ENCODE peak calls at places on chromosomes 4 and X, in seven cellular contexts. B is uterus, K is esophagus squamous epithelium, X is endothelial cell of umbilical vein, T is testis, V is transverse colon, D is IMR-90. M is an unnamed sample.
A peak's percentile ranks its signal among the peaks of the same experiment; 100 is the strongest.

GRCh38 chrX:131778269-131779218 is 234.7 kb downstream of the OR13H1 start:
- DNase-seq in B (peak; percentile 75), K (peak; percentile 7), X (no peak), T (no peak), V (peak; percentile 79), D (peak; percentile 76), M (no peak)

GRCh38 chr4:188433916-188434315 is 294.7 kb downstream of the TRIML1 start:
- DNase-seq in B (no peak), K (no peak), X (no peak), T (no peak), V (no peak), D (peak; percentile 60), M (no peak)

GRCh38 chr4:3317011-3317655 is 24.3 kb downstream of the RGS12 start:
- DNase-seq in B (no peak), K (no peak), X (no peak), T (no peak), V (no peak), D (no peak), M (no peak)

GRCh38 chr4:3439391-3439790 is 2.4 kb upstream of the HGFAC start:
- DNase-seq in B (no peak), K (no peak), X (no peak), T (no peak), V (no peak), D (no peak), M (no peak)

GRCh38 chrX:55488559-55489314 is 911 bp downstream of the USP51 start:
- DNase-seq in B (peak; percentile 73), K (peak; percentile 1), X (peak; percentile 73), T (peak; percentile 80), V (peak; percentile 60), D (peak; percentile 8), M (peak; percentile 82)

GRCh38 chr4:140931904-140932303 is 175.7 kb upstream of the TBC1D9 start:
- DNase-seq in B (no peak), K (no peak), X (no peak), T (no peak), V (no peak), D (no peak), M (no peak)

GRCh38 chr4:74449571-74450297 is 4.8 kb downstream of the AREG start:
- DNase-seq in B (no peak), K (no peak), X (no peak), T (no peak), V (no peak), D (peak; percentile 10), M (no peak)

GRCh38 chrX:13851996-13852695 is 35.3 kb upstream of the GPM6B start:
- DNase-seq in B (no peak), K (no peak), X (no peak), T (no peak), V (no peak), D (no peak), M (no peak)

GRCh38 chr4:156946508-156947197 is 24.9 kb downstream of the PDGFC start:
- DNase-seq in B (peak; percentile 27), K (no peak), X (peak; percentile 89), T (no peak), V (no peak), D (peak; percentile 99), M (no peak)

GRCh38 chrX:1316527-1316926 is 20.1 kb upstream of the IL3RA start:
- DNase-seq in B (no peak), K (peak; percentile 10), X (no peak), T (peak; percentile 60), V (peak; percentile 40), D (no peak), M (no peak)

GRCh38 chr4:140523370-140523856 is 555 bp upstream of the ELMOD2 start:
- DNase-seq in B (no peak), K (no peak), X (no peak), T (no peak), V (no peak), D (no peak), M (no peak)

GRCh38 chr4:40466789-40467188 is 131.7 kb downstream of the CHRNA9 start:
- DNase-seq in B (no peak), K (no peak), X (no peak), T (no peak), V (no peak), D (no peak), M (no peak)

GRCh38 chr4:183576701-183577100 is 71.8 kb downstream of the ING2 start:
- DNase-seq in B (no peak), K (no peak), X (no peak), T (no peak), V (no peak), D (peak; percentile 16), M (no peak)

GRCh38 chr4:3307060-3307459 is 14.2 kb downstream of the RGS12 start:
- DNase-seq in B (peak; percentile 8), K (no peak), X (no peak), T (no peak), V (no peak), D (no peak), M (no peak)

GRCh38 chr4:147833254-147833653 is 101.4 kb downstream of the ARHGAP10 start:
- DNase-seq in B (no peak), K (no peak), X (no peak), T (no peak), V (no peak), D (peak; percentile 82), M (no peak)

GRCh38 chrX:12798601-12799000 is 7.4 kb downstream of the PRPS2 start:
- DNase-seq in B (no peak), K (no peak), X (no peak), T (no peak), V (no peak), D (peak; percentile 79), M (no peak)

GRCh38 chr4:60657802-60658201 is 542.3 kb upstream of the ADGRL3 start:
- DNase-seq in B (no peak), K (no peak), X (no peak), T (no peak), V (no peak), D (peak; percentile 13), M (no peak)

GRCh38 chr4:41319553-41319952 is 62.8 kb downstream of the UCHL1 start:
- DNase-seq in B (no peak), K (no peak), X (no peak), T (no peak), V (no peak), D (no peak), M (no peak)

GRCh38 chr4:38889143-38889542 is 21.5 kb downstream of the FAM114A1 start:
- DNase-seq in B (no peak), K (no peak), X (peak; percentile 89), T (no peak), V (no peak), D (peak; percentile 87), M (no peak)

GRCh38 chr4:602559-602942 is 22.8 kb upstream of the PDE6B start:
- DNase-seq in B (no peak), K (no peak), X (no peak), T (peak; percentile 67), V (peak; percentile 88), D (no peak), M (peak; percentile 78)

GRCh38 chr4:84808332-84808731 is 158.2 kb downstream of the WDFY3 start:
- DNase-seq in B (no peak), K (no peak), X (no peak), T (no peak), V (no peak), D (no peak), M (no peak)

DNA sequence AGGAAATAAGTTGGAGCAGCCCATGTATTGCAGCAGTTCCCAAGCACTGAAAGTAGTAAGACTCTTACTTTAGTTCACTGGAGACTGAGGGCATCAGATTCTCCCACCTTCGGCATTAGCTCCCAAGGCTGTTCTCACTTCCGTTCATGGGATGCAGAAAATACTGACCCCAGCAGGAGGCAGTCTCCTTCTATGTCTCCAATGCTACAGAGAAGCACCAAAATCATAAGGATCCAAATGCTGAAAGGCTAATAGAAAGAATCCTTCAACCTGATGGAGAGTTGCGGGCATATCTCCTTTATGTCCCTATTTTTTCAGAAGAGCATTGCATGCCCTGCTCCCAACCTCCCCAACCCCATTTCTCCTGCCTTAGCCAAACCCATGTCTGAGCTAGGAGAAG is 32.4 kb downstream of the ADH7 start:
- DNase-seq in B (no peak), K (no peak), X (no peak), T (no peak), V (no peak), D (no peak), M (no peak)
- TF ChIP-seq CTCF in B (no peak), K (no peak), X (no peak), T (no peak), V (no peak), D (no peak), M (no peak)

DNA sequence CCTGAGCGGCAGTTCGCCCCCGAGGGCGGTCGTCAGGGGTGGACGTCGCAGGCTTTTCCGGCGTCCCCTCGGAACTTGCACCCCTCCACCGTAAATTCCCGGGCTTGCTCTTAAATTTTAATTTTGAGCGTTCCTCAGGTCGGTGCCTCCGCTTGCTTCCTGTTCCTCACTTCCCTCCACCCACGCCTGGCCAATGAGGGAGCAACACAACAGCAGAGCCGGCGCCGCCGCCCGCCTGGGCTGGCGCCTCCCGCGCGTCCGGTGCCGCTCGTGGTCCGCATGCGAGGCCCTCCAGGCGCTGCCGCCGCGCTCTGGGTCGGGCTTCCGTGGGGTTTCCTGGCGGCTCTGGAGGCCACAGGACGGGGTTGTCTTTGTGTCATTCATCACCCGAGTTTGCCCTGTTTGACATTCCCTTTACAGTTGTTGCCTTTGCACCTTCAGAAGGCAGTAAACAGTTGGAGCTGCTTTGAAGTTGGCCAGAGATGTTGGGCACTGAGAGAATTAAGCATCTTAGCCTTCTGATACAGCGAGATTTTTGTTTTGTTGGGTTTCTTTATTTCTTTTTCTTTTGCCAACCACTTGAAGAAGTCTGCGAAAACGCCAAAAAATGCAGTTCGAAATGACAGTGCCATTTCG is 692 bp downstream of the SPCS3 start:
- DNase-seq in B (peak; percentile 86), K (peak; percentile 77), X (peak; percentile 91), T (peak; percentile 90), V (peak; percentile 91), D (peak; percentile 84), M (peak; percentile 93)
- TF ChIP-seq POLR2A in B (peak; percentile 26), K (no peak), X (peak; percentile 56), T (no peak), V (no peak), D (peak; percentile 41), M (no peak)

GRCh38 chr4:26127001-26127400 is 193.8 kb upstream of the RBPJ start:
- DNase-seq in B (no peak), K (no peak), X (no peak), T (no peak), V (no peak), D (no peak), M (no peak)

GRCh38 chr4:26126135-26126718 is 194.6 kb upstream of the RBPJ start:
- DNase-seq in B (no peak), K (no peak), X (no peak), T (no peak), V (no peak), D (no peak), M (peak; percentile 34)

GRCh38 chr4:26124753-26125236 is 196.0 kb upstream of the RBPJ start:
- DNase-seq in B (no peak), K (no peak), X (no peak), T (no peak), V (no peak), D (peak; percentile 44), M (no peak)

GRCh38 chr4:26120098-26120795 is 200.6 kb upstream of the RBPJ start:
- DNase-seq in B (no peak), K (no peak), X (no peak), T (no peak), V (no peak), D (no peak), M (no peak)

GRCh38 chr4:26122690-26123089 is 198.1 kb upstream of the RBPJ start:
- DNase-seq in B (no peak), K (no peak), X (no peak), T (no peak), V (no peak), D (no peak), M (no peak)
- H3K27ac ChIP-seq in B (no peak overlapping the region), K (no peak overlapping the region), X (no peak overlapping the region), T (no peak overlapping the region), V (no peak overlapping the region), D (no peak overlapping the region), M (no peak overlapping the region)

GRCh38 chrX:51804741-51805140 is 61.5 kb downstream of the GSPT2 start:
- DNase-seq in B (no peak), K (no peak), X (no peak), T (no peak), V (no peak), D (no peak), M (no peak)
- TF ChIP-seq CTCF in B (no peak), K (no peak), X (no peak), T (no peak), V (no peak), D (no peak), M (no peak)